ENCODE peak calls at places on chromosomes 16 and 17, in five cellular contexts. X is nephron progenitor cell, Z is progenitor cell of endocrine pancreas, D is cardiac muscle cell, N is brain microvascular endothelial cell. R is an unnamed sample.

GRCh38 chr16:9102379-9102778 is 10.9 kb downstream of the HAPSTR1 start:
- DNase-seq in Z (no peak), D (no peak), N (peak), X (no peak), R (peak)

GRCh38 chr17:29180788-29181160 is 576 bp upstream of the MYO18A start:
- DNase-seq in X (no peak), D (no peak), N (no peak), Z (no peak), R (no peak)

GRCh38 chr17:29838961-29839360 is 91.1 kb downstream of the SSH2 start:
- DNase-seq in X (peak), Z (no peak), D (peak), N (peak), R (no peak)

GRCh38 chr17:17846003-17846402 is 9.2 kb upstream of the SREBF1 start:
- DNase-seq in Z (no peak), D (no peak), N (no peak), X (no peak), R (no peak)

GRCh38 chr16:77043076-77043475 is 147.9 kb upstream of the MON1B start:
- DNase-seq in D (no peak), X (no peak), Z (no peak), N (peak), R (no peak)

GRCh38 chr17:3535253-3535995 is 22.2 kb downstream of the TRPV3 start:
- DNase-seq in X (peak), N (peak), D (peak), Z (peak), R (no peak)

GRCh38 chr16:80233097-80233835 is 307.5 kb upstream of the DYNLRB2 start:
- DNase-seq in N (peak), X (no peak), D (no peak), Z (no peak), R (no peak)

GRCh38 chr16:67880584-67880983 is 4.1 kb upstream of the NRN1L start:
- DNase-seq in D (no peak), Z (no peak), X (no peak), N (no peak), R (no peak)

GRCh38 chr16:65044861-65045260 is 77.0 kb downstream of the CDH11 start:
- DNase-seq in X (no peak), N (peak), D (no peak), Z (no peak), R (peak)

GRCh38 chr17:3647769-3648540 is 11.4 kb downstream of the CTNS start:
- DNase-seq in Z (peak), X (peak), D (peak), N (peak), R (peak)

GRCh38 chr16:30948087-30948955 is 547 bp upstream of the ORAI3 start:
- DNase-seq in D (peak), N (peak), X (peak), Z (peak), R (peak)

GRCh38 chr16:16083421-16084156 is 134.2 kb downstream of the ABCC1 start:
- DNase-seq in Z (no peak), N (peak), D (no peak), X (no peak), R (peak)

GRCh38 chr16:54115558-54115957 is 171.0 kb downstream of the IRX3 start:
- DNase-seq in Z (no peak), X (no peak), D (no peak), N (no peak), R (no peak)

GRCh38 chr16:11126389-11127072 is 129.5 kb downstream of the SOCS1 start:
- DNase-seq in N (no peak), D (no peak), X (no peak), Z (no peak), R (no peak)

GRCh38 chr17:82648761-82649474 is 674 bp upstream of the WDR45B start:
- DNase-seq in Z (peak), D (peak), N (no peak), X (peak), R (no peak)

GRCh38 chr17:18108400-18109312 is at the start of gene MYO15A:
- DNase-seq in D (no peak), X (no peak), N (no peak), Z (no peak), R (no peak)

GRCh38 chr16:1002399-1003161 is 21.0 kb downstream of the SOX8 start:
- DNase-seq in D (no peak), X (no peak), Z (no peak), N (peak), R (peak)

GRCh38 chr17:35774499-35774898 is 13.8 kb downstream of the C17orf50 start:
- DNase-seq in Z (no peak), D (no peak), N (no peak), X (no peak), R (no peak)

GRCh38 chr17:35780876-35781409 is 14.5 kb downstream of the MMP28 start:
- DNase-seq in D (no peak), X (no peak), Z (no peak), N (no peak), R (no peak)

GRCh38 chr17:35775039-35775438 is 14.4 kb downstream of the C17orf50 start:
- DNase-seq in D (no peak), X (no peak), N (no peak), Z (no peak), R (no peak)

GRCh38 chr17:35775583-35775982 is 14.9 kb downstream of the C17orf50 start:
- DNase-seq in D (no peak), N (no peak), Z (no peak), X (no peak), R (no peak)

DNA sequence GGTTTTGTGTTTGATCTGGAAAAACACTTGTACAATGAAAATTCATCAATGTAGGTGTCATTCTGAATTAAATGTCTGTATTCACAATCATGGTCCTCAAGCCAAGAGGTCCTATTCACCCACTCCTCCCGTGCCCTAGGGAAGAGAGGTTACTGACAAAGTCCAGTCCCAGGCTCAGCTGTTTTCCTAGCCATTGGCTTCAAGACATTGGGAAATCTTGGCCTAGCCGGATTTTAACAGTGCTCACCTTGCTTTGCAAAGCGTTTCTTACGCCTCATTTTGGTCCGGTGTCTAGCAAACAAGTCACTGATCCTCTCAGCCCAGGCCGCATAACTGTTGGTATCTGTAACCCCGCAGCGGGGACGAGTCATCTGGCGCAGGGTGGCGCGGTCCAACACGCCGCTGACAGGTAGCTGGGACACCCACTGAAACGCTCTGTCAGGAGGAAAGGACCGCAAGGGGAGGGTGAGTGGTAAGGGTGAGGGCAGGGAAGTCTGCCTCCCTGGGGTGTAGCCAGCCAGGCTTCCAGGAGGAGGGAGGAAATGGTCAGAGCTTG is 16.7 kb downstream of the MMP28 start:
- DNase-seq in N (no peak), D (no peak), X (no peak), Z (no peak), R (no peak)
- TF ChIP-seq CTCF in N (no peak), D (no peak), X (no peak), Z (no peak), R (no peak)

DNA sequence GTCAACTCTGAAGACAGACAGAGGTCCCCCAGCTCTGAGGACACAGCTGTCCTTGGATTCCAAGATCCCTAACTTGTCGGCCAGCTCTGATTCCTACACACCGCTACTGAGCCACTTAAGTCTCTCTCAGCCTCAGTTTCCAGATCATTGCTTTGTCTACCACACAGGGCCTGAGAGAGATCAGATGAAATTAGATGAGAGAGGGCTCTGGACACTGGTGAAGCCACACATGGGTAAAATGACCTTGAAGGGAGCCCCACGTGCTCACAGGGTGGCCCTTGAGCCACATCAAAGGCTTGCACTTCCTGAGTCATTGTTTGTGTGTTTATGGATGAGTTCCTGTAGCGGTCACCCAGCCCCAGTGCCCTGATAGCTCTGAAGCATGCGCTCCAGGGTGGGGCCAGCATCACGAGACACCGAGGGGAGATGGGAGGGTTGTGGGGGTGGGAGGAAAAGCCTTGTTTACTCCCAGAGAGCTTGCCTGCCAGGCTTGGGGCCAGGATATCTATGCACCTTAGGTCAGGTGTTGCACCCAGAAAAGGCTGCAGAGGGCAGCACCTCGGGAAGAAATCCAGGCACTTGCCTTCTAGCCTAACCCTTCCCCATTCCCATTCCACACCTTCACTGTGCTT is 32.7 kb upstream of the SLC6A2 start:
- DNase-seq in N (no peak), D (peak), X (peak), Z (no peak), R (no peak)
- TF ChIP-seq CTCF in N (peak), D (peak), X (peak), Z (peak), R (peak)

DNA sequence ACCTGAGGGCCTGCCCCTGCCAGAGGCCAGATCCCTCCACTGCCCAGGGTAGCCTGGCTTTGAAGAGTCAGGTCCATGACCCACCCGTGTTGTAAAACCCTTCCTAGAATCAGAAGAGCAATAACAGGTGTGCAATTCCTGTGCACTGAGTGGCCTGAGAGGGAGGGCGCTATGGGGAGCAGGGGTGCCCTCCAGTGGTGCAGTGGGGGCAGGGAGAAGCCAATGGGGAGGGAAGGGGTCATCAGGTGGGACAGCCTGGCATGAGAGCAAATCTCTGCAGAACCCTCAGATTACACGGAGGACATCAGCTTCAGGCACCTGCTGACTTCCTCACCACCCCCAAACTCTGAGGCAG is 72.9 kb upstream of the ZNF469 start:
- DNase-seq in Z (no peak), X (no peak), D (no peak), N (no peak), R (no peak)
- TF ChIP-seq CTCF in Z (no peak), X (no peak), D (peak), N (peak), R (peak)

DNA sequence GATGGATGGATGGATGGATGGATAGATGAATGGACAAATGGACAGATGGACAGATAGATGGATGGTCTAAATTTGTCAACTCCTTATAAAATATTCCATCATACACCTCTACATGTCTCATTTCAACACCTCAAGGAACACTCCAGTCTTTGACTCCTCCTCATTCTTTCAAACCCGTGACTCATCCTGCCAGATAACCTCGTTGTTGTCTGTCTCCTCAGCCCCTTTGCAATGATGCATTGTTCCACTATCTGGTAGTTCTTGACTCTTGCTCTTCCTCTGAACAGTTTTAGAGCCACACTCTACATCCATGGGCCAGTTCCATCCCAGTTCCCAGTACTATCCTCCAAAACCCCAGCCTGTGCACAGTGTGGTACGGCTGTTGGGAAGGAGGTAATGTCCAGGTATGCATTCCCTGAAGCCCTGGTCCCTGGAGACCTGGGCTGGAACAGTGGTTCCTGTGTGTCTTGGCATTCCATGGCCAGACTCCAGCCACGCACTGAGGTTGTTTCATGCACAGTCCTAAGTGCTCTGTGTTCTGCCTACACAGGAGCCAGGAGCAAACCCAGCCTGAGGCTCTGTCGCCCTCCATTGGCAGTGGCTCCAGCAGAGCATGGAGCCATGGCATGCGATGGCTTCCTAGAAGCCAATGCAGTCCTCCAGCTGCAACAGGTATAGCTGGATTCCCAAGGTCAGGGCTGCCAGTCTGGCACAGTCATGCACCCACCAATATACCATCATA is 105.7 kb downstream of the C17orf67 start:
- DNase-seq in Z (no peak), X (no peak), N (no peak), D (no peak), R (no peak)
- TF ChIP-seq CTCF in Z (no peak), X (no peak), N (no peak), D (no peak), R (no peak)

GRCh38 chr16:50667497-50668367 is 13.4 kb downstream of the SNX20 start:
- DNase-seq in Z (no peak), X (no peak), N (no peak), D (peak), R (no peak)
- TF ChIP-seq CTCF in Z (no peak), X (no peak), N (no peak), D (peak), R (peak)

DNA sequence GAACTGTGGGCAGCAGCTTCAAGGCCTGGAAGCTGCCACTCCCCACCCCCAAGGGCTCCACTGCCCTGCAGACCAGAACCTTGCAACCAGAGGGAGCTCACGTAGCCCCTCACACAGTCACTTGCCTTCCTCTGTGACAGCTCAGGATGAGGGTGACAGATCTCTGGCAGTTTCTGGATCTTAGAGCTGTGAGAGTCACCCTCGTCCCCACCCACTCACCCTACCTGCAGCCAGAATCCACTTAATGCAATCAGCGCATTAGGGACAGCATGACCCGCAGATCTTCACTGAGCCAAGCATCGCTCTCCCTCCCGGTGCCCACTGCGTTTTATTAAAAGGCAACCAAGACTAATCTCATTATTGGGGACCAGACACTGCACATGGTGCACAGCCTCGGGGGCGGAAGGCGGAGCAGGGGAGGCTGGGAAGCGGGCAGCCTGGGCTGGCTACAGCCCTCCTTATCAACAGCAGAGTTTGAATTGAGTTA is 3.5 kb downstream of the CYB561 start:
- DNase-seq in X (peak), N (no peak), D (peak), Z (no peak), R (no peak)
- TF ChIP-seq CTCF in X (peak), N (peak), D (peak), Z (no peak), R (no peak)

DNA sequence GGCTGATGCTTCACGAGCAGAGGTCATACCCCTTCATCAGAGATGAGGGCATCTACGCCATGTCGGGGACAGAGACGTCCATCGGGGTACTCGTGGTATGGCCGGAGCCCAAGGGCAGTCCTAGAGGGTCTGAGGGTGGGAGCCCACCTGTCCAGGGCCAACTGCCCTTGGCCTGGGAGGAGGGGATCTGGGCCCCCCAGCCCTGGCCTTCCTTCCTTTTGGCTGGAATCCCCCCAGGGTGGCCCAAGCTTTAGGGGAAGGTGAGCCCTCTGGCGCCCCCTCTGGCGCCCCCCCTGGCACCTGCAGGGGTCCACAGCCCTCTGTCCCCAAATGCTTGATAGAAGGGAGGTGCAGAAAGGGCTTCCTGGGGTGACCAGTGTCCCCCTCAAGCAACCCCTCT is 69.3 kb downstream of the SCNN1B start:
- DNase-seq in N (no peak), X (no peak), Z (no peak), D (no peak), R (no peak)
- TF ChIP-seq CTCF in N (no peak), X (no peak), Z (peak), D (no peak), R (no peak)

GRCh38 chr16:49515016-49515415 is 141.4 kb downstream of the C16orf78 start:
- DNase-seq in X (no peak), N (no peak), Z (no peak), D (no peak), R (no peak)

GRCh38 chr16:49510676-49511305 is 137.2 kb downstream of the C16orf78 start:
- DNase-seq in D (no peak), Z (no peak), N (no peak), X (no peak), R (no peak)

GRCh38 chr16:49514391-49514980 is 140.9 kb downstream of the C16orf78 start:
- DNase-seq in Z (no peak), D (no peak), X (no peak), N (no peak), R (no peak)

GRCh38 chr16:49515861-49516260 is 142.3 kb downstream of the C16orf78 start:
- DNase-seq in Z (no peak), N (no peak), D (no peak), X (no peak), R (no peak)

GRCh38 chr16:49513040-49513439 is 139.4 kb downstream of the C16orf78 start:
- DNase-seq in N (no peak), X (no peak), Z (no peak), D (no peak), R (no peak)
- TF ChIP-seq CTCF in N (peak), X (no peak), Z (peak), D (no peak), R (no peak)